ENCODE peak calls at places on chromosomes 13 and 19, in ten cellular contexts. I is MV-4-11, G is iPS-NIHi11, Z is lower leg skin, B is activated T-helper 1 cell treated with Interleukin-2 at 50 U/mL for 16 hours, X is IMR-90, W is NCI-H1105, L is renal cortical epithelial cell, A is heart left ventricle, T is activated T-cell treated with anti-CD3 and anti-CD28 coated beads for 24 hours. U is an unnamed sample.

GRCh38 chr13:23271331-23271730 is 90.6 kb downstream of the SGCG start:
- DNase-seq in I (no peak), G (no peak), Z (no peak), B (no peak), X (no peak), W (no peak), L (no peak), A (no peak), T (no peak), U (no peak)

GRCh38 chr19:6811906-6812305 is 39.4 kb downstream of the VAV1 start:
- DNase-seq in I (peak), G (no peak), Z (no peak), B (no peak), X (peak), W (no peak), L (peak), A (no peak), T (no peak), U (peak)

GRCh38 chr19:6464070-6464873 is at the start of gene CRB3:
- DNase-seq in I (no peak), G (peak), Z (peak), B (peak), X (no peak), W (peak), L (peak), A (no peak), T (no peak), U (peak)

GRCh38 chr19:38264486-38265212 is at the start of gene SPINT2:
- DNase-seq in I (peak), G (peak), Z (peak), B (peak), X (no peak), W (peak), L (no peak), A (no peak), T (no peak), U (no peak)

GRCh38 chr19:39971380-39971841 is 446 bp downstream of the PSMC4 start:
- DNase-seq in I (no peak), G (peak), Z (peak), B (no peak), X (no peak), W (no peak), L (no peak), A (no peak), T (no peak), U (no peak)

GRCh38 chr13:25295228-25295627 is 6.2 kb upstream of the NUP58 start:
- DNase-seq in I (no peak), G (no peak), Z (no peak), B (no peak), X (peak), W (no peak), L (no peak), A (no peak), T (no peak), U (no peak)

GRCh38 chr19:3784607-3785463 is 1.3 kb downstream of the MATK start:
- DNase-seq in I (peak), G (peak), Z (no peak), B (no peak), X (no peak), W (no peak), L (no peak), A (no peak), T (no peak), U (no peak)

GRCh38 chr19:8120636-8121480 is 28.5 kb downstream of the FBN3 start:
- DNase-seq in I (no peak), G (peak), Z (no peak), B (no peak), X (no peak), W (no peak), L (no peak), A (no peak), T (no peak), U (no peak)

GRCh38 chr13:87999791-88000190 is 328.6 kb downstream of the SLITRK5 start:
- DNase-seq in I (peak), G (peak), Z (no peak), B (no peak), X (no peak), W (no peak), L (peak), A (no peak), T (no peak), U (no peak)

GRCh38 chr13:39637890-39638289 is 17.6 kb upstream of the COG6 start:
- DNase-seq in I (no peak), G (no peak), Z (no peak), B (no peak), X (no peak), W (no peak), L (no peak), A (no peak), T (no peak), U (no peak)

GRCh38 chr13:53782400-53783030 is 753.9 kb downstream of the OLFM4 start:
- DNase-seq in I (peak), G (peak), Z (no peak), B (no peak), X (peak), W (peak), L (peak), A (no peak), T (no peak), U (peak)

U was measured in Caki2.